ENCODE peak calls at places on chromosomes 16 and 17, in five cellular contexts. A is IMR-90, G is neuronal stem cell, E is H1, N is trophoblast cell. J is an unnamed sample.
A peak's percentile ranks its signal among the peaks of the same experiment; 100 is the strongest.

GRCh38 chr17:69067274-69068047 is 6.7 kb upstream of the ABCA9 start:
- DNase-seq in A (no peak), G (no peak), E (no peak), N (no peak), J (no peak)

GRCh38 chr16:81881228-81881627 is 102.1 kb downstream of the PLCG2 start:
- DNase-seq in A (no peak), G (no peak), E (no peak), N (no peak), J (no peak)

GRCh38 chr17:50020841-50021599 is 26.0 kb upstream of the DLX3 start:
- DNase-seq in A (no peak), G (no peak), E (no peak), N (no peak), J (no peak)

GRCh38 chr17:35700157-35700556 is 31.3 kb upstream of the RASL10B start:
- DNase-seq in A (peak; percentile 24), G (no peak), E (no peak), N (no peak), J (peak; percentile 24)

GRCh38 chr16:74249281-74249680 is 47.3 kb upstream of the PSMD7 start:
- DNase-seq in A (no peak), G (no peak), E (no peak), N (no peak), J (no peak)

GRCh38 chr16:56574625-56575024 is 9.8 kb downstream of the MT4 start:
- DNase-seq in A (no peak), G (no peak), E (no peak), N (no peak), J (no peak)

GRCh38 chr17:45294506-45294905 is 22.3 kb downstream of the MAP3K14 start:
- DNase-seq in A (peak; percentile 88), G (no peak), E (no peak), N (no peak), J (peak; percentile 74)

GRCh38 chr16:57000271-57001025 is 11.1 kb downstream of the NLRC5 start:
- DNase-seq in A (peak; percentile 97), G (no peak), E (no peak), N (no peak), J (peak; percentile 93)

GRCh38 chr16:79721186-79721745 is 120.7 kb upstream of the MAF start:
- DNase-seq in A (no peak), G (no peak), E (no peak), N (no peak), J (no peak)

GRCh38 chr16:79726902-79727301 is 126.4 kb upstream of the MAF start:
- DNase-seq in A (no peak), G (no peak), E (no peak), N (no peak), J (no peak)

GRCh38 chr16:79728923-79729240 is 128.3 kb upstream of the MAF start:
- DNase-seq in A (no peak), G (no peak), E (no peak), N (no peak), J (no peak)

GRCh38 chr16:79728048-79728922 is 127.7 kb upstream of the MAF start:
- DNase-seq in A (no peak), G (no peak), E (no peak), N (no peak), J (no peak)

DNA sequence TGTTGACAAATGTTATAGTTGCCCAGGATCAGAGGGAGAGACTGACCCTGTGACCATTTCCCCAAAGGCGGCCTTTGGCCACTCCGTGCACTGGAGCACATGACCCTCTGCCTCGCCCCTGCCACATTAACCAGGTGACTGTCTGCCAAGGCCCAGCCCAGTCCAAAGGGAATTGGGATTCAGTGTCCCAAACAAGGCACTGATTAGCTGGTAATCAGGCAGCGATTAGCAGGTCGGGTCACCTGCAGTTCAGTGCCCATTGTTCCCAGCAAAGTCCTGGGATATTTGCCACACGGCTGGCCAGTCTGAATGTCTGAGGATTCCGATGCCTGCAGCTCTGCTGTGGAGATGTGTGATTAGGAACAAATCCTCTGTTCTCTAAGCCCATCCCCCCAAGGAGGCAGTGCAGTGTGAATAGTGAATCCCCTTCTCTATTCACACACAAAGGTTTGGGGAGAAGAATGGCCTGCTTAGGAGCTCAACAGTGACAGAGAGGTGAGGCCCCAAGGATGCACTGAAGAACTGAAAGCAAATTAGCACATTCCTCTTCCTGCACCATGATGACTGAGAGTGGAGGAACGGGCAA is 123.1 kb upstream of the MAF start:
- DNase-seq in A (no peak), G (peak; percentile 94), E (no peak), N (no peak), J (no peak)
- H3K14ac ChIP-seq in A (no peak overlapping the region), G (no peak overlapping the region), E (no peak overlapping the region), N (no peak overlapping the region), J (no peak overlapping the region)

DNA sequence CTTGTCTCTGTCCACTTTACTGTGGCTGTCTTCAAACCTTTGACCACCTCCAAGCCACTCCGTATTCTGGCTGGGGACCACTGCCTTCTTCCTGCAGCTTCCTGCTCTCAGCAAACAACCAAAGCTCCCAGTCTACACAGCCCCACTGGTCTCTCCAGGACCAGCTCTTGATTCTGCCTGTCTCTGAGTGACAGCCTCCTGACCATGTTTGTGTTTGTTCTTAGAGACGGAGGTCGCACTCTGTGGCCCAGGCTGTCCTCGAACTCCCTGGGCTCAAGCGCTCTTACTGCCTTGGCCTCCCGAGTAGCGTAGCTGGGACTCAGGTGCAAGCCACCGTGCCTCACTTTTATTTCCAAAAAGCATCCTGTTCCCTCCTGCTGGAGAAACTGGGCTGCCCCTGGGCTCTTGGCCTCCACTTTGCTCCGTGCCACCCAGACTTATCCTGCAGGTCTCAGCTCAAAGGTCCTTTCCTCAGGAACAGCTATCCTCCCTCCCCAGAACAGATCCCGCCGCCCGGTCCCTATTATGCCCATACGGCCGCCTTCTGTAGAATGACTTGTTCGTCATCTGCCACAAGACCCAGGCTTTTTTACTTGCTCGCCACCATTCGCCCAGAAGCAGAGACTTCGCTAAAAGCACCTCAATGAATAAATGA is 9.1 kb downstream of the MNT start:
- DNase-seq in A (no peak), G (no peak), E (no peak), N (no peak), J (no peak)
- H3K4me3 ChIP-seq in A (peak overlapping the region; percentile 41), G (no peak overlapping the region), E (peak overlapping the region; percentile 51), N (no peak overlapping the region), J (no peak overlapping the region)

GRCh38 chr17:77471984-77472836 is 331.4 kb downstream of the SEC14L1 start:
- DNase-seq in A (peak; percentile 64), G (no peak), E (no peak), N (no peak), J (peak; percentile 88)
- H3K23ac ChIP-seq in A (peak overlapping the region; percentile 94), G (peak overlapping the region; percentile 59), E (no peak overlapping the region), N (no peak overlapping the region), J (no peak overlapping the region)

DNA sequence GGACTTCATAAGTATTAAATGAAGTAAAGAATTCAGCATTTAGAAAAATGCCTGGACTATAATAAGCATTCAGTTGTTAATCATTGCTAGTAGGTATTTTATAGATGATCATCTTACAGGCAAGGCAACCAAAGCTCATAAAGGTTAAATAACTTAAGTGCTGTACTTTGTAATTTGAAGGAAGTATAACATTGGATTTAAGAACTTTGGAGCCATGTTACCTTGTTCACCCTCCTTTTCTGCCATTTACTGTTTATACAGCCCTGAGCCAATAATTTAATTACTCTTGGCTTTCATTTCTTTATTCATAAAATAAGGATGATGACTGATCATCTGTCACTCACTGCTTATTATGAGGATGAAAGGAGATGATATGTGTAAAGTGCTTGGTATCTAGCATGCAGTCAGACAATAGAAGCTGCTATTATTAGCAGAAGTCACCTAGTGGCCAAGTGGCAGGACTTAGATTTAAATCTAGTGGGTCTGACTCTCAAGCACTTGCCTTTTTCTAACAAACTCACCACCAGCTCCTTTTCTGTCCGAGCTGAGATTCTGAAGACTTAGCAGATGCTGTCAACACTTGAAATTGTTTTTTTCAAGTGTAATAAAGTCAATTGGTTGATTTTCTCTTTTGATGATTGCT is 18.2 kb upstream of the DDX52 start:
- DNase-seq in A (no peak), G (no peak), E (no peak), N (no peak), J (no peak)
- H3K14ac ChIP-seq in A (no peak overlapping the region), G (no peak overlapping the region), E (no peak overlapping the region), N (no peak overlapping the region), J (no peak overlapping the region)